ENCODE peak calls at places on chromosomes 3 and 15, in nine cellular contexts. C is left ventricle myocardium inferior; B is AG04450; Q is fibroblast of lung; S is lung; H is cardiac muscle cell; K is esophagus squamous epithelium; U is astrocyte; F is CD8-positive, alpha-beta T cell. X is an unnamed sample.
A peak's percentile ranks its signal among the peaks of the same experiment; 100 is the strongest.

GRCh38 chr3:136044980-136045745 is 79.6 kb downstream of the PPP2R3A start:
- DNase-seq in K (no peak), B (no peak), S (no peak), F (no peak), Q (no peak), C (no peak), U (no peak), H (no peak), X (no peak)

GRCh38 chr3:62229908-62230307 is 143.4 kb downstream of the FEZF2 start:
- DNase-seq in C (no peak), Q (peak; percentile 22), H (peak; percentile 19), S (no peak), F (no peak), K (no peak), U (no peak), B (no peak), X (no peak)

GRCh38 chr3:149479621-149480325 is 5.3 kb downstream of the TM4SF4 start:
- DNase-seq in C (no peak), S (no peak), K (no peak), H (peak; percentile 72), U (peak; percentile 75), B (no peak), F (no peak), Q (no peak), X (no peak)

GRCh38 chr3:158920375-158920774 is 118.5 kb downstream of the MFSD1 start:
- DNase-seq in K (no peak), F (no peak), B (no peak), H (no peak), Q (no peak), C (no peak), S (no peak), U (no peak), X (no peak)

GRCh38 chr3:39644176-39644575 is 165.2 kb upstream of the MYRIP start:
- DNase-seq in S (no peak), K (no peak), Q (peak; percentile 72), U (peak; percentile 58), C (no peak), H (peak; percentile 87), F (no peak), B (peak; percentile 44), X (no peak)

GRCh38 chr15:98900382-98900781 is 107.2 kb downstream of the PGPEP1L start:
- DNase-seq in B (no peak), S (no peak), C (no peak), Q (peak; percentile 49), U (peak; percentile 84), K (no peak), H (peak; percentile 79), F (no peak), X (no peak)

GRCh38 chr3:196965804-196966173 is 2.8 kb downstream of the PIGZ start:
- DNase-seq in H (no peak), U (no peak), Q (no peak), B (no peak), F (no peak), C (no peak), S (no peak), K (no peak), X (no peak)

GRCh38 chr3:111636506-111636905 is 41.4 kb upstream of the ZBED2 start:
- DNase-seq in C (no peak), Q (peak; percentile 4), B (no peak), S (no peak), U (no peak), F (no peak), H (peak; percentile 14), K (no peak), X (no peak)

GRCh38 chr15:48962662-48963523 is 826 bp downstream of the SHC4 start:
- DNase-seq in H (peak; percentile 62), U (no peak), B (no peak), S (no peak), F (no peak), K (no peak), C (peak; percentile 43), Q (peak; percentile 49), X (peak; percentile 42)

GRCh38 chr3:124346487-124346886 is 354.6 kb upstream of the ROPN1 start:
- DNase-seq in S (no peak), B (no peak), K (no peak), Q (no peak), F (no peak), U (no peak), H (no peak), C (no peak), X (no peak)

GRCh38 chr3:48474619-48475018 is 28.1 kb downstream of the ATRIP start:
- DNase-seq in Q (no peak), C (no peak), F (no peak), U (no peak), B (no peak), S (no peak), K (no peak), H (no peak), X (peak; percentile 43)

GRCh38 chr15:69081310-69082004 is 67.0 kb downstream of the NOX5 start:
- DNase-seq in Q (peak; percentile 40), S (no peak), F (no peak), H (peak; percentile 94), B (no peak), K (no peak), U (peak; percentile 54), C (peak; percentile 82), X (peak; percentile 70)

GRCh38 chr3:107953707-107954106 is 137.1 kb downstream of the CD47 start:
- DNase-seq in C (no peak), Q (no peak), S (no peak), F (no peak), H (no peak), K (no peak), U (no peak), B (no peak), X (no peak)

GRCh38 chr15:90200534-90201139 is 493 bp upstream of the SEMA4B start:
- DNase-seq in K (no peak), S (no peak), Q (no peak), B (no peak), C (no peak), H (no peak), U (no peak), F (no peak), X (no peak)

GRCh38 chr3:98556164-98557130 is 24.7 kb downstream of the GPR15 start:
- DNase-seq in Q (no peak), S (no peak), B (no peak), C (no peak), F (peak; percentile 36), U (peak; percentile 61), K (no peak), H (no peak), X (no peak)

GRCh38 chr3:127851899-127852298 is 29.6 kb upstream of the MGLL start:
- DNase-seq in Q (no peak), F (no peak), H (no peak), C (no peak), K (no peak), B (no peak), S (no peak), U (no peak), X (no peak)

GRCh38 chr15:94026458-94026967 is 204.8 kb upstream of the MCTP2 start:
- DNase-seq in B (peak; percentile 38), H (peak; percentile 1), C (no peak), Q (peak; percentile 36), S (no peak), K (no peak), F (no peak), U (peak; percentile 96), X (no peak)

GRCh38 chr3:118972974-118973373 is 61.7 kb downstream of the IGSF11 start:
- DNase-seq in F (no peak), K (no peak), B (no peak), Q (no peak), H (no peak), U (no peak), S (no peak), C (peak; percentile 55), X (no peak)

GRCh38 chr15:56767315-56767714 is 34.0 kb upstream of the ZNF280D start:
- DNase-seq in B (no peak), H (peak; percentile 39), C (no peak), K (no peak), F (no peak), U (peak; percentile 14), S (no peak), Q (no peak), X (no peak)

GRCh38 chr15:91561371-91562100 is 292.0 kb upstream of the SLCO3A1 start:
- DNase-seq in U (peak; percentile 97), C (no peak), B (peak; percentile 85), S (no peak), H (peak; percentile 92), F (no peak), K (no peak), Q (peak; percentile 92), X (no peak)

GRCh38 chr3:169769287-169770181 is at the start of gene ACTRT3:
- DNase-seq in C (peak; percentile 69), Q (peak; percentile 61), F (peak; percentile 46), S (peak; percentile 65), K (peak; percentile 15), U (peak; percentile 72), H (peak; percentile 82), B (no peak), X (peak; percentile 80)
- TF ChIP-seq CTCF in C (no peak), Q (no peak), F (no peak), S (no peak), K (no peak), U (no peak), H (no peak), B (no peak), X (no peak)

GRCh38 chr3:134650431-134651346 is at the start of gene KY:
- DNase-seq in F (no peak), H (peak; percentile 60), S (no peak), B (no peak), C (peak; percentile 59), K (no peak), Q (peak; percentile 28), U (peak; percentile 31), X (no peak)
- H3K27me3 ChIP-seq in F (no peaks in the 10 kb centered on the region), H (peaks cover 61% of the 10 kb centered on the region), S (no peaks in the 10 kb centered on the region), B (peaks cover 5% of the 10 kb centered on the region), C (peaks cover 20% of the 10 kb centered on the region), K (no peaks in the 10 kb centered on the region), Q (no peaks in the 10 kb centered on the region), U (no peaks in the 10 kb centered on the region), X (no peaks in the 10 kb centered on the region)

DNA sequence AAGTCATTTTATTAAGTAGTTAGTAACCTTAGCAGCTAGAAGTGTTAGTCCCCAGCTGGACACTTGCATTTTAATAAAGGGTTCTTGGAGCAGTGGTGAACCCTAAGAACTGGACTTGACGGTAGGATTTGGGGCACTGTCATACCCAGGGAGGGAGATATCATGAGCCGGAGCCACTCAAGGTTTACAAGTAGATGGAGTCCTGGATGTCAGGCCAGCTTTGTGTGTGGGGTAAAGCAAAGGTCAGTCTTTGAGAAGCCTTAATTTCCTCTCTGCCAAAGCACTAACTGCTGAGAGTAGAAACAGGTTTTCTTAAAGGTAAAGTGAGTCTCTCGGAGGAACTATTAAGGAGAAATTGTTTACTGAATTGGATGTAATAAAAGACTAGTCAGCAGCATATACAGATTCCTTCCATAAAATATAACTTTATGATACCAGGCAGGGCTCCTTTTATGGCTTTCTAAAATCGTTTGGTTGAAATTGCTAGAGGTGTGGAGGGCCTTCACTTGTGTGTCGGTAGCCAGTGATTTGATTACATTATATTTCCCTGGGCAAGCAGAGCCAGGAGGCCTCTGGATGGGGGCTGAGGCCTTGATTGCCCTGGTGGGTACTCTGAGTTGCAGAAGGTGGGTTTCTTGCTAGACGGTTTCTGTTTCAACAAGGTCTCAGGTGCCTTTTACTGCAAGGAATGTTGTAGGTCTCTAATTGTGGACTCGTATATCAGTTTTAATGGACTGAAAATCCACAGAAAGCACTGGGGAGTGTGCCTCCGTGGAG is 23.1 kb downstream of the SQOR start:
- DNase-seq in C (no peak), H (no peak), F (no peak), B (no peak), S (no peak), K (no peak), Q (no peak), U (no peak), X (no peak)
- TF ChIP-seq CTCF in C (no peak), H (no peak), F (no peak), B (no peak), S (no peak), K (no peak), Q (no peak), U (no peak), X (no peak)

GRCh38 chr3:58529516-58530353 is 7.3 kb downstream of the ACOX2 start:
- DNase-seq in F (no peak), B (no peak), U (no peak), H (peak; percentile 38), S (no peak), C (no peak), Q (no peak), K (no peak), X (no peak)
- H3K27me3 ChIP-seq in F (no peaks in the 10 kb centered on the region), B (no peaks in the 10 kb centered on the region), U (no peaks in the 10 kb centered on the region), H (no peaks in the 10 kb centered on the region), S (no peaks in the 10 kb centered on the region), C (no peaks in the 10 kb centered on the region), Q (no peaks in the 10 kb centered on the region), K (no peaks in the 10 kb centered on the region), X (no peaks in the 10 kb centered on the region)

X was measured in tibial artery.